ENCODE peak calls at places on chromosomes 11 and 22, in seven cellular contexts. E is epithelial cell of proximal tubule, B is IMR-90, Y is skeletal muscle cell, N is A549, W is psoas muscle, F is aorta. C is an unnamed sample.

GRCh38 chr22:24703101-24703500 is 71.4 kb downstream of the PIWIL3 start:
- DNase-seq in E (no peak), B (peak), Y (no peak), N (no peak), W (no peak), F (no peak), C (no peak)

GRCh38 chr11:16985297-16985696 is 28.9 kb downstream of the PLEKHA7 start:
- DNase-seq in E (no peak), B (no peak), Y (no peak), N (no peak), W (no peak), F (no peak), C (no peak)

GRCh38 chr11:110886241-110886640 is 174.0 kb upstream of the ARHGAP20 start:
- DNase-seq in E (no peak), B (no peak), Y (no peak), N (no peak), W (no peak), F (no peak), C (no peak)

GRCh38 chr11:121439759-121440158 is 12.4 kb upstream of the SORL1 start:
- DNase-seq in E (no peak), B (no peak), Y (no peak), N (no peak), W (no peak), F (no peak), C (no peak)

GRCh38 chr11:130478204-130478701 is 29.8 kb downstream of the ADAMTS15 start:
- DNase-seq in E (peak), B (peak), Y (peak), N (peak), W (peak), F (peak), C (peak)

GRCh38 chr11:7471071-7471470 is 14.2 kb upstream of the OLFML1 start:
- DNase-seq in E (no peak), B (no peak), Y (no peak), N (no peak), W (no peak), F (no peak), C (no peak)

GRCh38 chr11:134170909-134171281 is 52.9 kb downstream of the NCAPD3 start:
- DNase-seq in E (no peak), B (peak), Y (no peak), N (no peak), W (no peak), F (no peak), C (no peak)

GRCh38 chr11:76209956-76210885 is 3.9 kb upstream of the WNT11 start:
- DNase-seq in E (no peak), B (peak), Y (peak), N (peak), W (peak), F (peak), C (no peak)

GRCh38 chr22:28395920-28396447 is 283.7 kb downstream of the TTC28 start:
- DNase-seq in E (peak), B (peak), Y (no peak), N (peak), W (no peak), F (no peak), C (no peak)

GRCh38 chr22:27778299-27779090 is 23.1 kb downstream of the MN1 start:
- DNase-seq in E (no peak), B (no peak), Y (no peak), N (no peak), W (no peak), F (no peak), C (no peak)

GRCh38 chr22:20867179-20868099 is 8.6 kb downstream of the SNAP29 start:
- DNase-seq in E (no peak), B (peak), Y (no peak), N (no peak), W (peak), F (peak), C (no peak)

GRCh38 chr22:24408630-24409029 is 18.8 kb upstream of the ADORA2A start:
- DNase-seq in E (no peak), B (no peak), Y (no peak), N (no peak), W (peak), F (no peak), C (no peak)

GRCh38 chr22:23495614-23496444 is 84.3 kb downstream of the IGLL1 start:
- DNase-seq in E (no peak), B (no peak), Y (no peak), N (no peak), W (peak), F (peak), C (no peak)

GRCh38 chr11:2796508-2797180 is 88.9 kb downstream of the CDKN1C start:
- DNase-seq in E (no peak), B (no peak), Y (no peak), N (no peak), W (peak), F (peak), C (no peak)

GRCh38 chr11:12765428-12765827 is 91.2 kb downstream of the TEAD1 start:
- DNase-seq in E (no peak), B (peak), Y (no peak), N (no peak), W (no peak), F (no peak), C (no peak)

GRCh38 chr11:77559686-77560425 is 29.9 kb upstream of the AQP11 start:
- DNase-seq in E (peak), B (peak), Y (peak), N (peak), W (no peak), F (no peak), C (peak)

GRCh38 chr22:41512421-41513194 is 31.7 kb downstream of the POLR3H start:
- DNase-seq in E (no peak), B (peak), Y (no peak), N (peak), W (peak), F (no peak), C (peak)

GRCh38 chr11:30174265-30175022 is 56.4 kb upstream of the FSHB start:
- DNase-seq in E (no peak), B (no peak), Y (no peak), N (no peak), W (no peak), F (no peak), C (no peak)

GRCh38 chr11:19978668-19979518 is 181.4 kb downstream of the DBX1 start:
- DNase-seq in E (peak), B (peak), Y (peak), N (peak), W (no peak), F (peak), C (no peak)

GRCh38 chr11:120236169-120237107 is 3.5 kb upstream of the POU2F3 start:
- DNase-seq in E (no peak), B (peak), Y (no peak), N (peak), W (no peak), F (no peak), C (no peak)

GRCh38 chr11:65432686-65433582 is 10.3 kb downstream of the NEAT1 start:
- DNase-seq in E (no peak), B (peak), Y (no peak), N (peak), W (no peak), F (no peak), C (no peak)

GRCh38 chr22:31206896-31207687 is 5.0 kb upstream of the LIMK2 start:
- DNase-seq in E (no peak), B (no peak), Y (no peak), N (no peak), W (peak), F (no peak), C (no peak)

GRCh38 chr11:94521684-94522083 is 9.4 kb downstream of the C11orf97 start:
- DNase-seq in E (no peak), B (no peak), Y (no peak), N (no peak), W (no peak), F (no peak), C (no peak)

GRCh38 chr11:102449651-102450570 is 2.7 kb downstream of the TMEM123 start:
- DNase-seq in E (no peak), B (no peak), Y (no peak), N (no peak), W (no peak), F (no peak), C (no peak)

GRCh38 chr11:107857550-107858216 is 904 bp downstream of the SLC35F2 start:
- DNase-seq in E (no peak), B (peak), Y (no peak), N (peak), W (no peak), F (no peak), C (no peak)

GRCh38 chr22:50525991-50526848 is 822 bp upstream of the SCO2 start:
- DNase-seq in E (no peak), B (peak), Y (no peak), N (peak), W (peak), F (peak), C (no peak)

GRCh38 chr11:95768521-95768920 is 21.1 kb downstream of the FAM76B start:
- DNase-seq in E (no peak), B (peak), Y (no peak), N (no peak), W (no peak), F (no peak), C (no peak)

GRCh38 chr11:2890466-2891241 is 5.1 kb upstream of the CDKN1C start:
- DNase-seq in E (no peak), B (peak), Y (peak), N (no peak), W (peak), F (no peak), C (no peak)

GRCh38 chr22:35150163-35151107 is 84.5 kb downstream of the ISX start:
- DNase-seq in E (no peak), B (peak), Y (no peak), N (peak), W (peak), F (peak), C (peak)

GRCh38 chr11:132402056-132402684 is 1031.8 kb downstream of the NTM start:
- DNase-seq in E (no peak), B (peak), Y (peak), N (peak), W (no peak), F (no peak), C (peak)

GRCh38 chr22:23242473-23243001 is 62.2 kb downstream of the BCR start:
- DNase-seq in E (no peak), B (peak), Y (no peak), N (no peak), W (peak), F (no peak), C (no peak)

GRCh38 chr11:21628641-21629040 is 564.2 kb upstream of the ANO5 start:
- DNase-seq in E (no peak), B (no peak), Y (no peak), N (no peak), W (no peak), F (no peak), C (no peak)

DNA sequence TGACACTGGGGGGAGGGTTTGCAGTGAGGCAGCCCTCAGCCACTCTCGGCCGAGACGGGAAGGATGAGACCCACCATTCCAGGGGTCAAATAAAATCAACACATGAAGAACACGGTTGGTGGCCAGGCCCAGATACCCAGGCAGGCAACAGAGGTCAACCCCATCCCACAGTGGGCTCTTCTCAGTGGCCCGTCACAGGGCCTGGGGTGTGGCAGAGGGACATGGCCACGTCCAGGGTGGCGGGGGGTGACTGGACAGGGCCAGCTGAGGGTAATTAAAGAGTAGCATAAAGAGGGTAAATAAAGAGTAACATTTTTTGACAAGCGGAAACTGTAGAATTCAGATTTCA is 188.4 kb downstream of the ARHGAP42 start:
- DNase-seq in E (no peak), B (no peak), Y (no peak), N (no peak), W (no peak), F (no peak), C (no peak)
- H3K4me3 ChIP-seq in E (no peak), B (no peak), Y (no peak), N (no peak), W (no peak), F (no peak), C (no peak)

GRCh38 chr11:71095294-71095850 is 157.0 kb downstream of the SHANK2 start:
- DNase-seq in E (no peak), B (no peak), Y (no peak), N (no peak), W (no peak), F (no peak), C (no peak)
- H3K4me3 ChIP-seq in E (no peak), B (no peak), Y (no peak), N (no peak), W (no peak), F (no peak), C (no peak)

GRCh38 chr22:39309364-39309861 is 10.0 kb downstream of the RPL3 start:
- DNase-seq in E (no peak), B (no peak), Y (no peak), N (no peak), W (no peak), F (peak), C (no peak)
- H3K4me3 ChIP-seq in E (no peak), B (no peak), Y (peak), N (no peak), W (no peak), F (no peak), C (no peak)

GRCh38 chr11:119028346-119029068 is 2.2 kb downstream of the SLC37A4 start:
- DNase-seq in E (no peak), B (no peak), Y (no peak), N (no peak), W (no peak), F (no peak), C (no peak)

GRCh38 chr11:119030029-119030328 is 698 bp downstream of the SLC37A4 start:
- DNase-seq in E (no peak), B (no peak), Y (no peak), N (no peak), W (no peak), F (no peak), C (no peak)

GRCh38 chr11:119029340-119030028 is 1.2 kb downstream of the SLC37A4 start:
- DNase-seq in E (peak), B (no peak), Y (no peak), N (no peak), W (peak), F (peak), C (peak)

GRCh38 chr11:119027561-119028345 is 2.9 kb downstream of the SLC37A4 start:
- DNase-seq in E (no peak), B (no peak), Y (no peak), N (no peak), W (peak), F (no peak), C (no peak)

DNA sequence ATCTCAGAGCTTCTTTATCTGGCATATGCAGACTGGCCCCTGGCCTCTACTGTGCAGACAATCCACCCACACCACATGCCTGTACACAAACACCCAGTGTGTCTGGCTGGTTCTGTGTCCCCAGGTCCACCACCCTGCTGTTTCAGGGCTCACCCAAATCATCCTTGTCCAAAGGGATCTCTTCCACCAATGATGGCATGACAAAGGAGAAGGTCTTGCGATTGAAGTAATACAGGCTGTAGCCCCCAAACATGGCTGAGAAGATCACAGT is 1.7 kb downstream of the SLC37A4 start:
- DNase-seq in E (no peak), B (no peak), Y (no peak), N (no peak), W (no peak), F (no peak), C (no peak)
- H3K4me3 ChIP-seq in E (peak), B (no peak), Y (no peak), N (no peak), W (peak), F (no peak), C (no peak)

DNA sequence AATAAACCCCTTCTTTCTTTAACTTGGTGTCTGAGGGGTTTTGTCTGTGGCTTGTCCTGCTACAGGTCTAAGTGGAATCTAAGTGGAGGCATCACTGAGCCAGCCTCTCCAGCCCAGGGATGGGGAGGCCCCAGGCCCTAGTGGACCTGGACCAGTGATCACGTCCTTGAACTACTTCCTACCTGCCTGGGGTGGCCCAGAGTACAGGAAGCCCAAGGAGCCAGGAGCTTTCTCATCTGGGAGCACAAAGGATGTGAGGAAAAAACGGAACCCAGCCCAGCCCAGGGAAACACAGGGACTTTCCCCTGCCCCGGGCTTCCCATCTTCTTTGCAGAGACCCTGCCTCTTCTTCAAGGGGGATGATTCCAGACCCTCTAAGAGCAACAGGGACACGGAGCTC is 3.5 kb upstream of the CD5 start:
- DNase-seq in E (no peak), B (no peak), Y (no peak), N (no peak), W (no peak), F (no peak), C (no peak)
- H3K4me3 ChIP-seq in E (no peak), B (no peak), Y (no peak), N (no peak), W (no peak), F (no peak), C (no peak)

DNA sequence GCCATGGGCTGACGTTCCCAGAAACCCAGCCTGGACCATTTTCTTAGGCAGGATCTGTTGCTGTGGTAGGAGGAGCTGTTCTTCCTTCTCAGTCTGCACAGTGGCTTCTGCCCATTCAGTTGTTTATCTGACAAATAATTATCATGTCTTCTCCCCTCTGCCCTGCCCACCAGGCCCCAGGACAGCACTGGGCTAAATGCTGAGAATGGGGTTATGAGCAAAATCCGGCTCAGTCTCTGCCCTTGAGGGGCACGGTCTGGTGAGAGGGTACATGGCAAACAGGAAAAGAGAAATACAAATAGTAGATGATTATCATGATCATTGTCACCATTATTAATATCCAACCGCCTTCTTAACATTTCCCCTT is 42.9 kb downstream of the C11orf96 start:
- DNase-seq in E (no peak), B (no peak), Y (no peak), N (peak), W (no peak), F (no peak), C (no peak)
- H3K4me3 ChIP-seq in E (no peak), B (no peak), Y (no peak), N (no peak), W (no peak), F (no peak), C (no peak)

DNA sequence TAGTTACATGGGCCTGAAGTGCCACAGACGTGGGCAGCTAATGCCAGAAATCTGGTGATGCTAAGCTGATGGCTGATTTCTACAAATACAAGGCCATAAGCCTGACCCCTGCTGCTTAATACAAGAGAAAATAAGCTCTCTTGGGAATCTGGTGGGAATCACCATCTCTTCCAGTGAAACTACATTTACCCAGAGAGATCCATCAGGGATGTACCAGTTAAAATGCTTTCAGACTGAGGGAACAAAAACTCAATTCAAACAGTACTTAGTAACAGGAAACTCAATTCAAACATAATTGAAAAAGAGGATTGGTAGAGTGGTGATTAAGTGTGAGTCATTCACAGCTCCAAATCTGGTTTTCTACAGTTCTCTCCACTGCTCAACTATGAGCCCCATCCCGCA is 1.7 kb upstream of the CAVIN3 start:
- DNase-seq in E (no peak), B (peak), Y (no peak), N (no peak), W (no peak), F (no peak), C (no peak)
- H3K4me3 ChIP-seq in E (no peak), B (no peak), Y (no peak), N (no peak), W (no peak), F (no peak), C (no peak)